ENCODE peak calls at places on chromosomes 12 and 14, in four cellular contexts. One of them, this sample, is unnamed.
A peak's percentile ranks its signal among the peaks of the same experiment; 100 is the strongest.

GRCh38 chr14:63670692-63671091 is 29.0 kb upstream of the WDR89 start:
- DNase-seq in K562: no peak
- DNase-seq in HepG2: no peak
- DNase-seq in HCT116: no peak
- DNase-seq in this sample: no peak

GRCh38 chr12:3329361-3329760 is 161.6 kb upstream of the PRMT8 start:
- DNase-seq in HepG2: no peak
- DNase-seq in K562: no peak
- DNase-seq in HCT116: no peak
- DNase-seq in this sample: no peak

GRCh38 chr14:60485600-60486251 is at the start of gene C14orf39:
- DNase-seq in HCT116: no peak
- DNase-seq in HepG2: no peak
- DNase-seq in K562: peak; percentile 86
- DNase-seq in this sample: no peak

GRCh38 chr12:30026621-30027234 is 243.0 kb upstream of the TMTC1 start:
- DNase-seq in HCT116: no peak
- DNase-seq in K562: no peak
- DNase-seq in HepG2: no peak
- DNase-seq in this sample: no peak

GRCh38 chr12:113678222-113678621 is 206.6 kb upstream of the LHX5 start:
- DNase-seq in K562: peak; percentile 45
- DNase-seq in HCT116: no peak
- DNase-seq in HepG2: no peak
- DNase-seq in this sample: no peak

GRCh38 chr12:5432011-5432400 is at the start of gene NTF3:
- DNase-seq in HepG2: no peak
- DNase-seq in HCT116: no peak
- DNase-seq in K562: no peak
- DNase-seq in this sample: no peak

GRCh38 chr12:120041386-120042231 is 52.6 kb downstream of the BICDL1 start:
- DNase-seq in HepG2: peak; percentile 90
- DNase-seq in HCT116: no peak
- DNase-seq in K562: no peak
- DNase-seq in this sample: no peak

GRCh38 chr14:25086817-25087396 is 37.0 kb upstream of the STXBP6 start:
- DNase-seq in K562: no peak
- DNase-seq in HepG2: no peak
- DNase-seq in HCT116: no peak
- DNase-seq in this sample: no peak

GRCh38 chr14:96405603-96406158 is 13.8 kb downstream of the AK7 start:
- DNase-seq in HepG2: no peak
- DNase-seq in K562: no peak
- DNase-seq in HCT116: no peak
- DNase-seq in this sample: no peak

GRCh38 chr14:67551123-67551522 is 18.0 kb downstream of the PLEKHH1 start:
- DNase-seq in HCT116: no peak
- DNase-seq in K562: no peak
- DNase-seq in HepG2: no peak
- DNase-seq in this sample: no peak

GRCh38 chr12:123076604-123077297 is 74.1 kb downstream of the PITPNM2 start:
- DNase-seq in HepG2: no peak
- DNase-seq in K562: no peak
- DNase-seq in HCT116: no peak
- DNase-seq in this sample: no peak

GRCh38 chr12:121278450-121279375 is 17.8 kb downstream of the CAMKK2 start:
- DNase-seq in K562: no peak
- DNase-seq in HCT116: no peak
- DNase-seq in HepG2: no peak
- DNase-seq in this sample: no peak

GRCh38 chr14:93926873-93927571 is at the start of gene FAM181A:
- DNase-seq in K562: no peak
- DNase-seq in HepG2: no peak
- DNase-seq in HCT116: no peak
- DNase-seq in this sample: no peak

GRCh38 chr14:75794615-75795038 is 133.6 kb downstream of the TTLL5 start:
- DNase-seq in K562: peak; percentile 11
- DNase-seq in HCT116: peak; percentile 7
- DNase-seq in HepG2: peak; percentile 9
- DNase-seq in this sample: peak; percentile 8

GRCh38 chr14:87522575-87522974 is 470.4 kb downstream of the GALC start:
- DNase-seq in HCT116: no peak
- DNase-seq in HepG2: no peak
- DNase-seq in K562: no peak
- DNase-seq in this sample: no peak

GRCh38 chr12:130764475-130765185 is 48.5 kb upstream of the RIMBP2 start:
- DNase-seq in K562: peak; percentile 25
- DNase-seq in HCT116: peak; percentile 65
- DNase-seq in HepG2: no peak
- DNase-seq in this sample: peak; percentile 22

GRCh38 chr12:116539361-116539771 is 19.8 kb upstream of the MAP1LC3B2 start:
- DNase-seq in HepG2: no peak
- DNase-seq in HCT116: no peak
- DNase-seq in K562: no peak
- DNase-seq in this sample: no peak

GRCh38 chr14:90523544-90523943 is 126.7 kb downstream of the CALM1 start:
- DNase-seq in HepG2: no peak
- DNase-seq in HCT116: no peak
- DNase-seq in K562: no peak
- DNase-seq in this sample: no peak

GRCh38 chr12:103765322-103765721 is 75.7 kb downstream of the NT5DC3 start:
- DNase-seq in K562: no peak
- DNase-seq in HepG2: no peak
- DNase-seq in HCT116: no peak
- DNase-seq in this sample: no peak

GRCh38 chr12:70049596-70050360 is 193.5 kb upstream of the CNOT2 start:
- DNase-seq in K562: peak; percentile 63
- DNase-seq in HCT116: peak; percentile 44
- DNase-seq in HepG2: no peak
- DNase-seq in this sample: no peak

GRCh38 chr12:22728989-22729388 is 104.0 kb downstream of the ETNK1 start:
- DNase-seq in K562: no peak
- DNase-seq in HepG2: no peak
- DNase-seq in HCT116: no peak
- DNase-seq in this sample: no peak

GRCh38 chr14:61631044-61631692 is 64.1 kb upstream of the HIF1A start:
- DNase-seq in HepG2: no peak
- DNase-seq in K562: no peak
- DNase-seq in HCT116: no peak
- DNase-seq in this sample: no peak

GRCh38 chr14:61630399-61630798 is 64.9 kb upstream of the HIF1A start:
- DNase-seq in HepG2: no peak
- DNase-seq in K562: no peak
- DNase-seq in HCT116: no peak
- DNase-seq in this sample: no peak

GRCh38 chr14:61625171-61625570 is 70.1 kb upstream of the HIF1A start:
- DNase-seq in HCT116: no peak
- DNase-seq in HepG2: peak; percentile 24
- DNase-seq in K562: no peak
- DNase-seq in this sample: no peak

GRCh38 chr14:61627612-61628011 is 67.7 kb upstream of the HIF1A start:
- DNase-seq in K562: no peak
- DNase-seq in HCT116: no peak
- DNase-seq in HepG2: no peak
- DNase-seq in this sample: no peak

DNA sequence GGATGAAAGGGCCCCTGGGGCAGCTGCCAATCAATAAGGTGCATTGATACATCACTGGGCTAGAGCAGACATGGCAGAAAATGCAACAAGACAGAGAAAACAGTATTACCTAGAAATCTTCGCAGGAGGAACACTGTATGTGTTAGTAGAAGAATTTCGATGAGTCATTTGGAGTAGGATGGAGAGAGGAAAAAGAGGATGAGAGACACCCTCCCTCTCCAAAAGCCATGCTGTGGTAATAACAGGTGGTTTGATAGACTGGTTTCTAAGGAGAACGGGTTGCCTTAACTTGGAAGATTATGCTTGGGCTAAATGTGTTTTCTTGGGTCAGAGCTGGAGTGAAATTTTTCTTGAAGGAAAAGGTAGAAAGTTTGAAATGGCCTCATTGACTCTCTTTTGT is 67.1 kb upstream of the HIF1A start:
- DNase-seq in HCT116: no peak
- DNase-seq in HepG2: no peak
- DNase-seq in K562: no peak
- DNase-seq in this sample: no peak
- TF ChIP-seq TCF7L2 in HCT116: no peak
- TF ChIP-seq TCF7L2 in HepG2: no peak
- TF ChIP-seq TCF7L2 in K562: no peak
- TF ChIP-seq TCF7L2 in this sample: no peak

GRCh38 chr12:74537126-74537706 is 419 bp upstream of the ATXN7L3B start:
- DNase-seq in K562: peak; percentile 64
- DNase-seq in HCT116: peak; percentile 50
- DNase-seq in HepG2: peak; percentile 56
- DNase-seq in this sample: peak; percentile 64

GRCh38 chr12:74539765-74540526 is 2.3 kb downstream of the ATXN7L3B start:
- DNase-seq in HepG2: no peak
- DNase-seq in K562: peak; percentile 20
- DNase-seq in HCT116: no peak
- DNase-seq in this sample: no peak

GRCh38 chr12:74539261-74539660 is 1.6 kb downstream of the ATXN7L3B start:
- DNase-seq in K562: peak; percentile 24
- DNase-seq in HepG2: peak; percentile 1
- DNase-seq in HCT116: no peak
- DNase-seq in this sample: no peak

GRCh38 chr12:74538491-74539258 is 1.0 kb downstream of the ATXN7L3B start:
- DNase-seq in HCT116: no peak
- DNase-seq in K562: peak; percentile 33
- DNase-seq in HepG2: no peak
- DNase-seq in this sample: no peak

DNA sequence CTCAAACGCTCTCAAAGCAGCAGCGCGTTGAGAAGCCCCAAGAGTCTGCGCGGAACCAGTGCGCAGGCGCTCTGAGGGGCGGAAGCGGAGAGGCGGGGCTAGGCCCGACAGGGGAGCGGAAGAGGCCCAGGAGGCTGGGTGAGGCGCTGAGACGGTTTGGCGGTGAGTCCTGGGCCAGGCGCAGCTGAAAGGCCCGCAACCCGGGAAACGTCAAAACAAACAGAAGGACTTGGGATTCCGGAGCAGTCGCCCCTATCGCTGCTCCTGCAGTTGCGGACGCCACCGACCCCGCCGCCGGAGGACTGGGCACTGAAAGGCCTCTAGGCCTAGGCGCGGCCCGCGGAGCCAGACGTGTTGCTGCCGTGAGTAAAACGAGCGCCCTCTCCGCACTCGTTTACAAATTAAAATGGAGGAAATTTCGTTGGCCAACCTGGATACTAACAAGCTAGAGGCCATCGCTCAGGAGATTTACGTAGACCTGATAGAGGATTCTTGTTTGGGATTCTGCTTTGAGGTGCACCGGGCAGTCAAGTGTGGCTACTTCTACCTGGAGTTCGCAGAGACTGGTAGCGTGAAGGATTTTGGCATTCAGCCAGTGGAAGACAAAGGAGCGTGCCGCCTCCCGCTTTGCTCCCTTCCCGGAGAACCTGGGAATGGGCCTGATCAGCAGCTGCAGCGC is at the start of gene ATXN7L3B:
- DNase-seq in K562: peak; percentile 95
- DNase-seq in HCT116: peak; percentile 87
- DNase-seq in HepG2: peak; percentile 89
- DNase-seq in this sample: peak; percentile 80
- TF ChIP-seq TCF7L2 in K562: no peak
- TF ChIP-seq TCF7L2 in HCT116: peak; percentile 28
- TF ChIP-seq TCF7L2 in HepG2: no peak
- TF ChIP-seq TCF7L2 in this sample: no peak

DNA sequence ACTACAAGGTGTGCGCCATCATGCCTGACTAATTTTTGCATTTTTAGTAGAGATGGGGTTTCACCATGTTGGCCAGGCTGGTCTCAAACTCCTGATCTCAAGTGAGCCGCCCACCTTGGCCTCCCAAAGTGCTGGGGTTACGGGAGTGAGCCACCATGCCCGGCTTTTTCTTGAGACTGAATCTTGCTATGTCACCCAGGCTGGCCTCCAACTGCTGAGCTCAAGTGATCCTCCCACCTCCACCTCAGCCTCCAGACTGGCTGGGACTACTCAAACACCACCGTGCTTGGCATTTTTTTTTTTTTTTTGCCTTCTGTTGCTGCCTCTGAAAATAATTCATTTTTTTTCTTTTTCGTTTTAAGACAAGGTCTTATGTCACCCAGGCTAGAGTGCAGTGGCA is 8.2 kb upstream of the ESPL1 start:
- DNase-seq in K562: peak; percentile 50
- DNase-seq in HepG2: no peak
- DNase-seq in HCT116: no peak
- DNase-seq in this sample: no peak
- TF ChIP-seq TCF7L2 in K562: no peak
- TF ChIP-seq TCF7L2 in HepG2: no peak
- TF ChIP-seq TCF7L2 in HCT116: no peak
- TF ChIP-seq TCF7L2 in this sample: no peak

GRCh38 chr12:62868820-62869219 is 66.1 kb downstream of the PPM1H start:
- DNase-seq in HCT116: no peak
- DNase-seq in HepG2: no peak
- DNase-seq in K562: no peak
- DNase-seq in this sample: no peak

GRCh38 chr12:62865090-62865489 is 69.9 kb downstream of the PPM1H start:
- DNase-seq in HepG2: no peak
- DNase-seq in K562: no peak
- DNase-seq in HCT116: no peak
- DNase-seq in this sample: no peak

GRCh38 chr12:62865860-62866407 is 69.0 kb downstream of the PPM1H start:
- DNase-seq in HepG2: no peak
- DNase-seq in K562: no peak
- DNase-seq in HCT116: peak; percentile 34
- DNase-seq in this sample: no peak

GRCh38 chr12:62862259-62862881 is 72.6 kb downstream of the PPM1H start:
- DNase-seq in HepG2: no peak
- DNase-seq in HCT116: no peak
- DNase-seq in K562: no peak
- DNase-seq in this sample: peak; percentile 25

GRCh38 chr12:62866451-62867082 is 68.4 kb downstream of the PPM1H start:
- DNase-seq in K562: peak; percentile 17
- DNase-seq in HCT116: no peak
- DNase-seq in HepG2: peak; percentile 68
- DNase-seq in this sample: no peak
- TF ChIP-seq TCF7L2 in K562: no peak
- TF ChIP-seq TCF7L2 in HCT116: no peak
- TF ChIP-seq TCF7L2 in HepG2: no peak
- TF ChIP-seq TCF7L2 in this sample: no peak

DNA sequence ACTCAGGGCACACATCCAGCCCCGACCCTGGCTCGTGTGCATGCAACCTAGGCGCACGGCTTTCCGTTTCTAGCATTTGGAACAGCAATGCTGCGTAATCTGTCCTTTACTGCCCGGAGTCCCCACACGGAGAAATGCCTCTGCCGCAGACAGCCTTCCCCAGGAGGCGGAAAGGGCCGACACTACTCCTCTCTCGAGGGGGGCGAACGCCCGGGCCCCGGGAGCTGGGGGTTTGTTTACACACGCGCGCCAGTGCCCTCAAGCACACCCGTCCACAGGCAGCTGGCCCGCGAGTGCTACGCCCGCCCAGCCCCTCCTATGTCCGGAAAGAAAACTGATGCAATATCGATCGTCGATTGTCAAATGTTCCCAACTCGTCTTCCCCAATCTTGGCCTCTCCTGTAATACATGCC is 849 bp downstream of the SLC38A2 start:
- DNase-seq in HepG2: no peak
- DNase-seq in HCT116: no peak
- DNase-seq in K562: peak; percentile 59
- DNase-seq in this sample: no peak
- TF ChIP-seq TCF7L2 in HepG2: no peak
- TF ChIP-seq TCF7L2 in HCT116: no peak
- TF ChIP-seq TCF7L2 in K562: no peak
- TF ChIP-seq TCF7L2 in this sample: peak; percentile 95

This sample was measured in Panc1.